ENCODE peak calls at places on chromosomes 6 and 20, in eight cellular contexts. One of them, this sample, is unnamed.
A peak's percentile ranks its signal among the peaks of the same experiment; 100 is the strongest.

GRCh38 chr6:37103169-37104039 is 66.5 kb upstream of the PIM1 start:
- DNase-seq in AG10803: peak; percentile 49
- DNase-seq in cardiac fibroblast: peak; percentile 55
- DNase-seq in IMR-90: no peak
- DNase-seq in choroid plexus epithelial cell: peak; percentile 38
- DNase-seq in NB4: peak; percentile 14
- DNase-seq in kidney: peak; percentile 92
- DNase-seq in HepG2: peak; percentile 85
- DNase-seq in this sample: peak; percentile 33

GRCh38 chr6:115896538-115897129 is 164.1 kb downstream of the FRK start:
- DNase-seq in AG10803: peak; percentile 37
- DNase-seq in cardiac fibroblast: peak; percentile 52
- DNase-seq in IMR-90: peak; percentile 29
- DNase-seq in choroid plexus epithelial cell: peak; percentile 57
- DNase-seq in NB4: peak; percentile 42
- DNase-seq in kidney: no peak
- DNase-seq in HepG2: peak; percentile 14
- DNase-seq in this sample: peak; percentile 52

GRCh38 chr6:126446187-126446696 is 106.3 kb downstream of the CENPW start:
- DNase-seq in AG10803: no peak
- DNase-seq in cardiac fibroblast: no peak
- DNase-seq in IMR-90: no peak
- DNase-seq in choroid plexus epithelial cell: no peak
- DNase-seq in NB4: no peak
- DNase-seq in kidney: no peak
- DNase-seq in HepG2: no peak
- DNase-seq in this sample: no peak

GRCh38 chr20:32969356-32970114 is 34.7 kb downstream of the SUN5 start:
- DNase-seq in AG10803: no peak
- DNase-seq in cardiac fibroblast: no peak
- DNase-seq in IMR-90: no peak
- DNase-seq in choroid plexus epithelial cell: no peak
- DNase-seq in NB4: no peak
- DNase-seq in kidney: peak; percentile 66
- DNase-seq in HepG2: no peak
- DNase-seq in this sample: no peak

GRCh38 chr6:79824231-79824630 is 123.1 kb downstream of the ELOVL4 start:
- DNase-seq in AG10803: no peak
- DNase-seq in cardiac fibroblast: no peak
- DNase-seq in IMR-90: no peak
- DNase-seq in choroid plexus epithelial cell: peak; percentile 49
- DNase-seq in NB4: no peak
- DNase-seq in kidney: no peak
- DNase-seq in HepG2: no peak
- DNase-seq in this sample: peak; percentile 56

GRCh38 chr6:109236140-109237081 is 141.1 kb downstream of the CEP57L1 start:
- DNase-seq in AG10803: no peak
- DNase-seq in cardiac fibroblast: no peak
- DNase-seq in IMR-90: no peak
- DNase-seq in choroid plexus epithelial cell: no peak
- DNase-seq in NB4: peak; percentile 32
- DNase-seq in kidney: no peak
- DNase-seq in HepG2: peak; percentile 46
- DNase-seq in this sample: no peak

GRCh38 chr6:67882436-67883311 is 752.4 kb upstream of the ADGRB3 start:
- DNase-seq in AG10803: no peak
- DNase-seq in cardiac fibroblast: no peak
- DNase-seq in IMR-90: no peak
- DNase-seq in choroid plexus epithelial cell: no peak
- DNase-seq in NB4: no peak
- DNase-seq in kidney: no peak
- DNase-seq in HepG2: no peak
- DNase-seq in this sample: no peak

GRCh38 chr20:13349240-13349604 is 128.1 kb downstream of the ISM1 start:
- DNase-seq in AG10803: no peak
- DNase-seq in cardiac fibroblast: no peak
- DNase-seq in IMR-90: peak; percentile 46
- DNase-seq in choroid plexus epithelial cell: peak; percentile 30
- DNase-seq in NB4: no peak
- DNase-seq in kidney: no peak
- DNase-seq in HepG2: no peak
- DNase-seq in this sample: no peak

GRCh38 chr6:93083337-93083736 is 336.0 kb downstream of the EPHA7 start:
- DNase-seq in AG10803: no peak
- DNase-seq in cardiac fibroblast: no peak
- DNase-seq in IMR-90: no peak
- DNase-seq in choroid plexus epithelial cell: no peak
- DNase-seq in NB4: no peak
- DNase-seq in kidney: no peak
- DNase-seq in HepG2: no peak
- DNase-seq in this sample: no peak

GRCh38 chr6:168113226-168113625 is 34.2 kb upstream of the FRMD1 start:
- DNase-seq in AG10803: no peak
- DNase-seq in cardiac fibroblast: no peak
- DNase-seq in IMR-90: no peak
- DNase-seq in choroid plexus epithelial cell: no peak
- DNase-seq in NB4: no peak
- DNase-seq in kidney: no peak
- DNase-seq in HepG2: no peak
- DNase-seq in this sample: no peak

GRCh38 chr6:142666599-142667185 is 278.3 kb downstream of the HIVEP2 start:
- DNase-seq in AG10803: no peak
- DNase-seq in cardiac fibroblast: no peak
- DNase-seq in IMR-90: no peak
- DNase-seq in choroid plexus epithelial cell: no peak
- DNase-seq in NB4: no peak
- DNase-seq in kidney: no peak
- DNase-seq in HepG2: no peak
- DNase-seq in this sample: no peak

GRCh38 chr6:117906905-117907599 is at the start of gene SLC35F1:
- DNase-seq in AG10803: peak; percentile 21
- DNase-seq in cardiac fibroblast: peak; percentile 37
- DNase-seq in IMR-90: peak; percentile 1
- DNase-seq in choroid plexus epithelial cell: peak; percentile 33
- DNase-seq in NB4: no peak
- DNase-seq in kidney: peak; percentile 71
- DNase-seq in HepG2: peak; percentile 5
- DNase-seq in this sample: peak; percentile 47

GRCh38 chr6:6893701-6894100 is 214.1 kb upstream of the RREB1 start:
- DNase-seq in AG10803: no peak
- DNase-seq in cardiac fibroblast: no peak
- DNase-seq in IMR-90: no peak
- DNase-seq in choroid plexus epithelial cell: no peak
- DNase-seq in NB4: peak; percentile 45
- DNase-seq in kidney: no peak
- DNase-seq in HepG2: no peak
- DNase-seq in this sample: peak; percentile 94

GRCh38 chr6:52253494-52253893 is 9.2 kb upstream of the IL17F start:
- DNase-seq in AG10803: peak; percentile 33
- DNase-seq in cardiac fibroblast: no peak
- DNase-seq in IMR-90: no peak
- DNase-seq in choroid plexus epithelial cell: no peak
- DNase-seq in NB4: no peak
- DNase-seq in kidney: no peak
- DNase-seq in HepG2: no peak
- DNase-seq in this sample: peak; percentile 12

DNA sequence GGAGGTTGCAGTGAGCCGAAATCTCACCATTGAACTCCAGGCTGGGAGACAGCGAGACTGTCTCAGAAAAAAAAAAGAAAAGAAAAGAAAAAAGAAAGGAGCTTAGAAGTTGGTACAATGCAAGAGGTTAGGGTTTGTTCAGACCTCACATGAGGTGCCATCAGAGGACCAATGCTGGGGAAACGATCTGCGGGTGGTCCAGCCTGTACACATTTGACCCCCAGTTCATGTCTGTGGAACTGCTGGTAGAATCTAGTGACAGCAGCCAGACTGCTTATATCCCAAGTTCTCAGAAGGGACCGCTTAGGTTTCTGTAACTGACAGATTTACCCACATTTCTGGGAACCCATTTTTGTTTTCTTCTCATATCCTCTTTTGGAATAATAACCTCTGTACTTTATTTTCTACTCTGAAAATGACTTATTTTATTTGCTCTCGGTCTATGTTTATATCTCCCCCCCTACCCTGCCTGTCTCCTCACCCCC is 4.7 kb downstream of the PPP1R18 start:
- DNase-seq in AG10803: no peak
- DNase-seq in cardiac fibroblast: no peak
- DNase-seq in IMR-90: no peak
- DNase-seq in choroid plexus epithelial cell: no peak
- DNase-seq in NB4: no peak
- DNase-seq in kidney: peak; percentile 2
- DNase-seq in HepG2: no peak
- DNase-seq in this sample: no peak
- H3K4me3 ChIP-seq in AG10803: peak overlapping the region; percentile 93
- H3K4me3 ChIP-seq in cardiac fibroblast: peak overlapping the region; percentile 94
- H3K4me3 ChIP-seq in IMR-90: peak overlapping the region; percentile 97
- H3K4me3 ChIP-seq in choroid plexus epithelial cell: peak overlapping the region; percentile 89
- H3K4me3 ChIP-seq in NB4: peak overlapping the region; percentile 78
- H3K4me3 ChIP-seq in kidney: peak overlapping the region; percentile 77
- H3K4me3 ChIP-seq in HepG2: no peak overlapping the region
- H3K4me3 ChIP-seq in this sample: no peak overlapping the region

GRCh38 chr20:49976542-49976941 is 6.2 kb upstream of the SNAI1 start:
- DNase-seq in AG10803: no peak
- DNase-seq in cardiac fibroblast: no peak
- DNase-seq in IMR-90: peak; percentile 75
- DNase-seq in choroid plexus epithelial cell: no peak
- DNase-seq in NB4: no peak
- DNase-seq in kidney: no peak
- DNase-seq in HepG2: peak; percentile 90
- DNase-seq in this sample: peak; percentile 68

GRCh38 chr20:49981218-49982071 is 1.3 kb upstream of the SNAI1 start:
- DNase-seq in AG10803: no peak
- DNase-seq in cardiac fibroblast: no peak
- DNase-seq in IMR-90: no peak
- DNase-seq in choroid plexus epithelial cell: no peak
- DNase-seq in NB4: no peak
- DNase-seq in kidney: peak; percentile 66
- DNase-seq in HepG2: no peak
- DNase-seq in this sample: no peak

GRCh38 chr20:49978685-49979029 is 4.1 kb upstream of the SNAI1 start:
- DNase-seq in AG10803: no peak
- DNase-seq in cardiac fibroblast: no peak
- DNase-seq in IMR-90: no peak
- DNase-seq in choroid plexus epithelial cell: no peak
- DNase-seq in NB4: no peak
- DNase-seq in kidney: peak; percentile 29
- DNase-seq in HepG2: no peak
- DNase-seq in this sample: no peak

GRCh38 chr20:49980140-49981008 is 2.4 kb upstream of the SNAI1 start:
- DNase-seq in AG10803: no peak
- DNase-seq in cardiac fibroblast: no peak
- DNase-seq in IMR-90: no peak
- DNase-seq in choroid plexus epithelial cell: no peak
- DNase-seq in NB4: no peak
- DNase-seq in kidney: peak; percentile 42
- DNase-seq in HepG2: no peak
- DNase-seq in this sample: no peak

GRCh38 chr20:49979030-49979832 is 3.5 kb upstream of the SNAI1 start:
- DNase-seq in AG10803: no peak
- DNase-seq in cardiac fibroblast: no peak
- DNase-seq in IMR-90: no peak
- DNase-seq in choroid plexus epithelial cell: no peak
- DNase-seq in NB4: peak; percentile 68
- DNase-seq in kidney: peak; percentile 88
- DNase-seq in HepG2: peak; percentile 56
- DNase-seq in this sample: no peak
- TF ChIP-seq CTCF in AG10803: peak; percentile 79
- TF ChIP-seq CTCF in cardiac fibroblast: peak; percentile 83
- TF ChIP-seq CTCF in IMR-90: peak; percentile 96
- TF ChIP-seq CTCF in choroid plexus epithelial cell: peak; percentile 81
- TF ChIP-seq CTCF in NB4: peak; percentile 97
- TF ChIP-seq CTCF in kidney: peak; percentile 98
- TF ChIP-seq CTCF in HepG2: peak; percentile 100
- TF ChIP-seq CTCF in this sample: peak; percentile 77

DNA sequence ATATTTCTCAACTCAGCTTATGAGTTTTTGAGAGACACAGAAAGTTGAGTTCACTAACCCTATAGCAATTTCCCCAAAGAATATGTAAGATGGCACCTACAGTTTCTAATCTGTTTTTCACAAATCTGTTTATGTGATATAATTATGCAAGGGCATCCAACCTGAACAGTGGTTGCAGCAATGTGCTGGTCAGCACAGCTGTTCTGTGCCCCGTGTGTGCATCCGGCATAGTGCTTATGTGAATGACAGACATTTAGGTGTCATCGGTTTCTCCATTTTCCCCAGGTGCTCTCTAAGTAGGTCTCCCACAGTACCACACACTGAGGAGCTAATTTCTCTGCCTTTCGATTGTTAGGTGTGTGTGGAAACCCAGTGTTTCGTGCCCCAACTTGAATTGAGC is 7.7 kb upstream of the BACH2 start:
- DNase-seq in AG10803: no peak
- DNase-seq in cardiac fibroblast: no peak
- DNase-seq in IMR-90: no peak
- DNase-seq in choroid plexus epithelial cell: no peak
- DNase-seq in NB4: no peak
- DNase-seq in kidney: no peak
- DNase-seq in HepG2: no peak
- DNase-seq in this sample: no peak
- H3K4me3 ChIP-seq in AG10803: no peak overlapping the region
- H3K4me3 ChIP-seq in cardiac fibroblast: no peak overlapping the region
- H3K4me3 ChIP-seq in IMR-90: no peak overlapping the region
- H3K4me3 ChIP-seq in choroid plexus epithelial cell: no peak overlapping the region
- H3K4me3 ChIP-seq in NB4: no peak overlapping the region
- H3K4me3 ChIP-seq in kidney: no peak overlapping the region
- H3K4me3 ChIP-seq in HepG2: no peak overlapping the region
- H3K4me3 ChIP-seq in this sample: no peak overlapping the region

GRCh38 chr20:46312075-46312944 is 4.0 kb upstream of the CDH22 start:
- DNase-seq in AG10803: no peak
- DNase-seq in cardiac fibroblast: no peak
- DNase-seq in IMR-90: no peak
- DNase-seq in choroid plexus epithelial cell: no peak
- DNase-seq in NB4: no peak
- DNase-seq in kidney: no peak
- DNase-seq in HepG2: peak; percentile 24
- DNase-seq in this sample: no peak
- TF ChIP-seq CTCF in AG10803: no peak
- TF ChIP-seq CTCF in cardiac fibroblast: no peak
- TF ChIP-seq CTCF in IMR-90: no peak
- TF ChIP-seq CTCF in choroid plexus epithelial cell: no peak
- TF ChIP-seq CTCF in NB4: no peak
- TF ChIP-seq CTCF in kidney: no peak
- TF ChIP-seq CTCF in HepG2: peak; percentile 41
- TF ChIP-seq CTCF in this sample: no peak

DNA sequence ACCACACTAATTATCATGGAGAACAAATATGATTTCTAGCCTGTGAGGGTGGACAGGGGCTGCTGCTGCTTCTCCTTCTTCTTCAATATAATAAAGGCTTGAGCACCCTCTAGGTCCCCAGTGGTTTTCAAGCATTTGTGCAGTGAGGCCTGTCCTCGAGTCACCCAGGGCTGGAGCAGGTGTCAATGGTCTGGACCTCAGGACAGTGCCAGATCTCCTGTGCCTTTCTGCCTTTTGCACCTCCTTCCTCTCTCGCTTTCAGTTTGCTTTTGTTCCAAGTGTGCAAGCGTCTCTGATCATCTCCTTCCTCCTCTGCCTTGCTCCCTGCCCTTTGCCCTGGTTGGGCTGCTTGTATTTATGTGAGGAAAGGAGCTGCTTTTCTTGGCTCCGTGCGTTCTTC is 152.2 kb upstream of the SYNDIG1 start:
- DNase-seq in AG10803: no peak
- DNase-seq in cardiac fibroblast: no peak
- DNase-seq in IMR-90: no peak
- DNase-seq in choroid plexus epithelial cell: no peak
- DNase-seq in NB4: no peak
- DNase-seq in kidney: no peak
- DNase-seq in HepG2: no peak
- DNase-seq in this sample: no peak
- H3K4me3 ChIP-seq in AG10803: no peak overlapping the region
- H3K4me3 ChIP-seq in cardiac fibroblast: no peak overlapping the region
- H3K4me3 ChIP-seq in IMR-90: no peak overlapping the region
- H3K4me3 ChIP-seq in choroid plexus epithelial cell: no peak overlapping the region
- H3K4me3 ChIP-seq in NB4: no peak overlapping the region
- H3K4me3 ChIP-seq in kidney: no peak overlapping the region
- H3K4me3 ChIP-seq in HepG2: no peak overlapping the region
- H3K4me3 ChIP-seq in this sample: no peak overlapping the region

This sample was measured in epithelial cell of esophagus.